ENCODE peak calls at places on chromosome 2, in ten cellular contexts. I is Daoy; Q is COR-L47; B is NCI-H510A treated with DMSO at 0.1 percent for 48 hours; S is HT1080; R is DMS 273 treated with DMSO at 0.1 percent for 48 hours; X is mesothelial cell of epicardium; U is GM12892; Y is activated naive CD8-positive, alpha-beta T cell treated with anti-CD3 and anti-CD28 coated beads, Interleukin-2, amount 10 ng/mL, durations not matched to agents 7 days and 5 days; O is stromal cell of bone marrow. H is an unnamed sample.
A peak's percentile ranks its signal among the peaks of the same experiment; 100 is the strongest.

GRCh38 chr2:145036421-145036901 is 516.5 kb upstream of the ZEB2 start:
- DNase-seq in R (no peak), U (no peak), S (no peak), X (no peak), I (no peak), B (no peak), Y (no peak), Q (no peak), O (peak; percentile 80), H (no peak)

GRCh38 chr2:49035477-49035876 is 118.8 kb downstream of the FSHR start:
- DNase-seq in Q (no peak), Y (no peak), S (no peak), X (no peak), B (peak; percentile 44), O (no peak), U (no peak), R (no peak), I (no peak), H (no peak)

GRCh38 chr2:236971131-236971850 is 114.4 kb upstream of the COPS8 start:
- DNase-seq in X (no peak), B (no peak), I (no peak), S (no peak), Y (no peak), O (no peak), Q (no peak), U (no peak), R (no peak), H (no peak)

GRCh38 chr2:177784449-177784845 is 288.1 kb downstream of the PDE11A start:
- DNase-seq in R (no peak), Y (no peak), I (no peak), X (no peak), O (peak; percentile 80), U (no peak), Q (no peak), S (no peak), B (no peak), H (peak; percentile 38)

GRCh38 chr2:191806396-191806795 is 40.5 kb downstream of the CAVIN2 start:
- DNase-seq in X (no peak), S (no peak), O (no peak), Q (no peak), Y (no peak), I (no peak), R (no peak), B (no peak), U (no peak), H (no peak)

GRCh38 chr2:50143822-50144575 is 887.9 kb downstream of the NRXN1 start:
- DNase-seq in R (peak; percentile 42), B (peak; percentile 60), I (no peak), U (peak; percentile 0), Y (peak; percentile 15), Q (peak; percentile 42), O (peak; percentile 29), X (no peak), S (peak; percentile 56), H (peak; percentile 13)

GRCh38 chr2:237593036-237593435 is 2.5 kb upstream of the RAB17 start:
- DNase-seq in U (no peak), I (no peak), O (no peak), S (no peak), Q (no peak), B (no peak), X (no peak), R (no peak), Y (no peak), H (no peak)

GRCh38 chr2:223835701-223836532 is 1.5 kb downstream of the AP1S3 start:
- DNase-seq in U (peak; percentile 62), R (no peak), I (no peak), X (no peak), O (no peak), Q (no peak), S (peak; percentile 20), Y (peak; percentile 47), B (no peak), H (no peak)

GRCh38 chr2:189370719-189371118 is 70.6 kb upstream of the WDR75 start:
- DNase-seq in Y (no peak), I (peak; percentile 33), X (no peak), O (peak; percentile 44), U (no peak), S (peak; percentile 61), R (no peak), B (no peak), Q (no peak), H (no peak)

GRCh38 chr2:190961918-190962487 is 52.0 kb downstream of the STAT1 start:
- DNase-seq in X (no peak), O (peak; percentile 24), R (no peak), U (no peak), I (no peak), S (no peak), Q (no peak), Y (no peak), B (no peak), H (no peak)

GRCh38 chr2:181305151-181306123 is 151.7 kb upstream of the ITGA4 start:
- DNase-seq in O (no peak), U (no peak), X (no peak), I (no peak), Q (no peak), R (no peak), Y (peak; percentile 56), S (peak; percentile 10), B (peak; percentile 38), H (no peak)

GRCh38 chr2:38465789-38466127 is 88.7 kb upstream of the ATL2 start:
- DNase-seq in X (no peak), O (no peak), Y (no peak), S (peak; percentile 13), R (no peak), U (peak; percentile 38), I (peak; percentile 50), Q (no peak), B (no peak), H (no peak)

GRCh38 chr2:10278029-10278762 is 24.5 kb upstream of the HPCAL1 start:
- DNase-seq in O (peak; percentile 85), B (no peak), R (no peak), S (peak; percentile 89), U (no peak), Q (no peak), I (peak; percentile 94), X (no peak), Y (no peak), H (no peak)

GRCh38 chr2:133532919-133533318 is 35.3 kb downstream of the NCKAP5 start:
- DNase-seq in S (peak; percentile 80), B (no peak), I (peak; percentile 73), U (no peak), X (no peak), Y (no peak), Q (no peak), R (no peak), O (no peak), H (peak; percentile 75)

GRCh38 chr2:241064008-241064801 is 37.9 kb downstream of the MTERF4 start:
- DNase-seq in O (no peak), U (peak; percentile 57), S (no peak), Y (peak; percentile 56), Q (no peak), R (no peak), X (no peak), I (peak; percentile 26), B (peak; percentile 79), H (peak; percentile 17)